ENCODE peak calls at places on chromosomes 4 and X, in ten cellular contexts. One of them, this sample, is unnamed.

GRCh38 chrX:19814240-19814639 is 73.2 kb downstream of the SH3KBP1 start:
- DNase-seq in CD4-positive, alpha-beta memory T cell: no peak
- DNase-seq in cardiac muscle cell: no peak
- DNase-seq in PC-3: no peak
- DNase-seq in SJSA1: no peak
- DNase-seq in astrocyte: no peak
- DNase-seq in neuronal stem cell: no peak
- DNase-seq in stomach: no peak
- DNase-seq in SK-N-SH: no peak
- DNase-seq in hepatocyte: no peak
- DNase-seq in this sample: no peak

GRCh38 chr4:27000820-27001219 is 140.2 kb downstream of the STIM2 start:
- DNase-seq in hepatocyte: no peak
- DNase-seq in cardiac muscle cell: no peak
- DNase-seq in PC-3: peak; percentile 32
- DNase-seq in astrocyte: no peak
- DNase-seq in CD4-positive, alpha-beta memory T cell: no peak
- DNase-seq in stomach: no peak
- DNase-seq in SK-N-SH: no peak
- DNase-seq in neuronal stem cell: no peak
- DNase-seq in SJSA1: no peak
- DNase-seq in this sample: no peak

GRCh38 chr4:104286867-104287266 is 207.8 kb downstream of the CXXC4 start:
- DNase-seq in SK-N-SH: no peak
- DNase-seq in neuronal stem cell: no peak
- DNase-seq in cardiac muscle cell: no peak
- DNase-seq in CD4-positive, alpha-beta memory T cell: no peak
- DNase-seq in astrocyte: no peak
- DNase-seq in stomach: no peak
- DNase-seq in hepatocyte: no peak
- DNase-seq in SJSA1: no peak
- DNase-seq in PC-3: no peak
- DNase-seq in this sample: no peak

GRCh38 chr4:55358668-55359067 is 12.6 kb downstream of the SRD5A3 start:
- DNase-seq in astrocyte: peak; percentile 80
- DNase-seq in CD4-positive, alpha-beta memory T cell: no peak
- DNase-seq in hepatocyte: no peak
- DNase-seq in SK-N-SH: no peak
- DNase-seq in PC-3: peak; percentile 83
- DNase-seq in SJSA1: peak; percentile 25
- DNase-seq in stomach: no peak
- DNase-seq in cardiac muscle cell: peak; percentile 71
- DNase-seq in neuronal stem cell: no peak
- DNase-seq in this sample: no peak

GRCh38 chr4:80271806-80272205 is 5.3 kb downstream of the FGF5 start:
- DNase-seq in cardiac muscle cell: peak; percentile 10
- DNase-seq in CD4-positive, alpha-beta memory T cell: no peak
- DNase-seq in stomach: no peak
- DNase-seq in neuronal stem cell: no peak
- DNase-seq in hepatocyte: no peak
- DNase-seq in astrocyte: no peak
- DNase-seq in SJSA1: no peak
- DNase-seq in SK-N-SH: no peak
- DNase-seq in PC-3: peak; percentile 24
- DNase-seq in this sample: no peak

GRCh38 chrX:118729043-118729652 is 1.7 kb downstream of the IL13RA1 start:
- DNase-seq in cardiac muscle cell: no peak
- DNase-seq in CD4-positive, alpha-beta memory T cell: no peak
- DNase-seq in neuronal stem cell: no peak
- DNase-seq in stomach: no peak
- DNase-seq in astrocyte: no peak
- DNase-seq in SK-N-SH: no peak
- DNase-seq in SJSA1: no peak
- DNase-seq in PC-3: no peak
- DNase-seq in hepatocyte: no peak
- DNase-seq in this sample: no peak

GRCh38 chrX:77404318-77404878 is 42.8 kb upstream of the FGF16 start:
- DNase-seq in cardiac muscle cell: no peak
- DNase-seq in CD4-positive, alpha-beta memory T cell: no peak
- DNase-seq in neuronal stem cell: no peak
- DNase-seq in stomach: no peak
- DNase-seq in SK-N-SH: no peak
- DNase-seq in astrocyte: peak; percentile 10
- DNase-seq in PC-3: no peak
- DNase-seq in SJSA1: no peak
- DNase-seq in hepatocyte: no peak
- DNase-seq in this sample: no peak

GRCh38 chr4:79141530-79141929 is 184.3 kb downstream of the NAA11 start:
- DNase-seq in cardiac muscle cell: peak; percentile 8
- DNase-seq in neuronal stem cell: peak; percentile 27
- DNase-seq in stomach: no peak
- DNase-seq in SK-N-SH: no peak
- DNase-seq in SJSA1: no peak
- DNase-seq in PC-3: peak; percentile 12
- DNase-seq in astrocyte: no peak
- DNase-seq in CD4-positive, alpha-beta memory T cell: no peak
- DNase-seq in hepatocyte: peak; percentile 59
- DNase-seq in this sample: peak; percentile 11

GRCh38 chr4:40264497-40264896 is 67.7 kb downstream of the RHOH start:
- DNase-seq in SJSA1: no peak
- DNase-seq in hepatocyte: peak; percentile 37
- DNase-seq in CD4-positive, alpha-beta memory T cell: no peak
- DNase-seq in cardiac muscle cell: peak; percentile 81
- DNase-seq in stomach: no peak
- DNase-seq in PC-3: no peak
- DNase-seq in astrocyte: peak; percentile 54
- DNase-seq in SK-N-SH: no peak
- DNase-seq in neuronal stem cell: no peak
- DNase-seq in this sample: no peak
- H3K27ac ChIP-seq in SJSA1: no peak overlapping the region
- H3K27ac ChIP-seq in hepatocyte: no peak overlapping the region
- H3K27ac ChIP-seq in CD4-positive, alpha-beta memory T cell: no peak overlapping the region
- H3K27ac ChIP-seq in cardiac muscle cell: no peak overlapping the region
- H3K27ac ChIP-seq in stomach: no peak overlapping the region
- H3K27ac ChIP-seq in PC-3: no peak overlapping the region
- H3K27ac ChIP-seq in astrocyte: no peak overlapping the region
- H3K27ac ChIP-seq in SK-N-SH: no peak overlapping the region
- H3K27ac ChIP-seq in neuronal stem cell: peak overlapping the region; percentile 6
- H3K27ac ChIP-seq in this sample: no peak overlapping the region

GRCh38 chr4:23882976-23883531 is 6.8 kb downstream of the PPARGC1A start:
- DNase-seq in stomach: no peak
- DNase-seq in CD4-positive, alpha-beta memory T cell: no peak
- DNase-seq in cardiac muscle cell: no peak
- DNase-seq in hepatocyte: no peak
- DNase-seq in astrocyte: peak; percentile 40
- DNase-seq in neuronal stem cell: no peak
- DNase-seq in PC-3: no peak
- DNase-seq in SK-N-SH: no peak
- DNase-seq in SJSA1: no peak
- DNase-seq in this sample: no peak
- H3K4me1 ChIP-seq in stomach: peaks cover 30% of the 10 kb centered on the region
- H3K4me1 ChIP-seq in CD4-positive, alpha-beta memory T cell: no peaks in the 10 kb centered on the region
- H3K4me1 ChIP-seq in cardiac muscle cell: peaks cover 68% of the 10 kb centered on the region
- H3K4me1 ChIP-seq in hepatocyte: peaks cover 10% of the 10 kb centered on the region
- H3K4me1 ChIP-seq in astrocyte: peaks cover 5% of the 10 kb centered on the region
- H3K4me1 ChIP-seq in neuronal stem cell: peaks cover 1% of the 10 kb centered on the region
- H3K4me1 ChIP-seq in PC-3: no peaks in the 10 kb centered on the region
- H3K4me1 ChIP-seq in SK-N-SH: no peaks in the 10 kb centered on the region
- H3K4me1 ChIP-seq in SJSA1: peaks cover 15% of the 10 kb centered on the region
- H3K4me1 ChIP-seq in this sample: peaks cover 5% of the 10 kb centered on the region

DNA sequence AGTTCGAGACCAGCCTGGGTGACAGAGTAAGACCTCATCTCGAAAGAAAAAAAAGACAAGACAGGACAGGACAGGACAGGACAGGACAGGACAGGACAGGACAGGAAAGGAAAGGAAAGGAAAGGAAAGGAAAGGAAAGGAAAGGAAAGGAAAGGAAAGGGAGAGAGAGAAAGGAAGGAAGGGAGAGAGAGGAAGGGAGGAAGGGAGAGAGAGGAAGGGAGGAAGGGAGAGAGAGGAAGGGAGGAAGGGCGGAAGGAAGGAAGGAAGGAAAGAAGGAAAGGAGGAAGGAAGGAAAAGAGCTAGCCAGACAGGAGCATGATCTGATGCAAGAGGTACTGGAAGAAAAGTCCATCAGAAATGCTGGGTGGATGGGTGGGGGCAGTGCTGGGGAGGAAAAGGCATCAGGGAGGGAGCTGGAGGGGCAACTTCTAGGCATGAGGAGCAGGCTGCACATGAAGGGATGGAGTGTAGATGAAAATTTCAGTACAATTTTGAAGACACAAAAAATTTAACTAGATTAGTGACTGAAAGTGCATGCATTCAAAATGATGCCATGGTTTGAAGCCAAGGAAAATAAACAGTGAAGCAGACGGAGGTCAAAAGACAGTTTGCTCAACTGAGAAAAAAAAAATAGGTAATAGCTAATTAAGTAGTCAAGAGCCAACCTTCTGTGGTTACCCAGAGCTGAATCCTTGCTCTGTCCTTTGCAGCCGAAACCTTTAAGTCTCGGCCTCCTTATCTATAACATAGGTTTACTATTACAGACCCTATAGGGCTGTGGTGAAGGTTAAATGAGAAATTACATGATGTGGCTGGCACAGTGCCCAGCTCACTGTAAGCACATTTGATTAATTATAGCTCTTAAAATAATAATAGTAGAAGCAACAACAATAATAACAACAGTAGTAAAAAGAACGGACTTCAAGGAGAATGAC is 59.9 kb downstream of the ZNF827 start:
- DNase-seq in SJSA1: peak; percentile 31
- DNase-seq in hepatocyte: no peak
- DNase-seq in PC-3: no peak
- DNase-seq in neuronal stem cell: no peak
- DNase-seq in cardiac muscle cell: peak; percentile 68
- DNase-seq in CD4-positive, alpha-beta memory T cell: no peak
- DNase-seq in stomach: no peak
- DNase-seq in astrocyte: peak; percentile 83
- DNase-seq in SK-N-SH: peak; percentile 8
- DNase-seq in this sample: no peak
- H3K36me3 ChIP-seq in SJSA1: peaks cover 53% of the 10 kb centered on the region
- H3K36me3 ChIP-seq in hepatocyte: no peaks in the 10 kb centered on the region
- H3K36me3 ChIP-seq in PC-3: no peaks in the 10 kb centered on the region
- H3K36me3 ChIP-seq in neuronal stem cell: peaks cover 2% of the 10 kb centered on the region
- H3K36me3 ChIP-seq in cardiac muscle cell: peaks cover 9% of the 10 kb centered on the region
- H3K36me3 ChIP-seq in CD4-positive, alpha-beta memory T cell: no peaks in the 10 kb centered on the region
- H3K36me3 ChIP-seq in stomach: no peaks in the 10 kb centered on the region
- H3K36me3 ChIP-seq in astrocyte: no peaks in the 10 kb centered on the region
- H3K36me3 ChIP-seq in SK-N-SH: peaks cover 30% of the 10 kb centered on the region
- H3K36me3 ChIP-seq in this sample: peaks cover 2% of the 10 kb centered on the region

GRCh38 chr4:149404143-149404542 is 411.5 kb downstream of the IQCM start:
- DNase-seq in SK-N-SH: no peak
- DNase-seq in PC-3: no peak
- DNase-seq in cardiac muscle cell: no peak
- DNase-seq in stomach: no peak
- DNase-seq in astrocyte: no peak
- DNase-seq in hepatocyte: no peak
- DNase-seq in SJSA1: no peak
- DNase-seq in neuronal stem cell: no peak
- DNase-seq in CD4-positive, alpha-beta memory T cell: no peak
- DNase-seq in this sample: no peak

DNA sequence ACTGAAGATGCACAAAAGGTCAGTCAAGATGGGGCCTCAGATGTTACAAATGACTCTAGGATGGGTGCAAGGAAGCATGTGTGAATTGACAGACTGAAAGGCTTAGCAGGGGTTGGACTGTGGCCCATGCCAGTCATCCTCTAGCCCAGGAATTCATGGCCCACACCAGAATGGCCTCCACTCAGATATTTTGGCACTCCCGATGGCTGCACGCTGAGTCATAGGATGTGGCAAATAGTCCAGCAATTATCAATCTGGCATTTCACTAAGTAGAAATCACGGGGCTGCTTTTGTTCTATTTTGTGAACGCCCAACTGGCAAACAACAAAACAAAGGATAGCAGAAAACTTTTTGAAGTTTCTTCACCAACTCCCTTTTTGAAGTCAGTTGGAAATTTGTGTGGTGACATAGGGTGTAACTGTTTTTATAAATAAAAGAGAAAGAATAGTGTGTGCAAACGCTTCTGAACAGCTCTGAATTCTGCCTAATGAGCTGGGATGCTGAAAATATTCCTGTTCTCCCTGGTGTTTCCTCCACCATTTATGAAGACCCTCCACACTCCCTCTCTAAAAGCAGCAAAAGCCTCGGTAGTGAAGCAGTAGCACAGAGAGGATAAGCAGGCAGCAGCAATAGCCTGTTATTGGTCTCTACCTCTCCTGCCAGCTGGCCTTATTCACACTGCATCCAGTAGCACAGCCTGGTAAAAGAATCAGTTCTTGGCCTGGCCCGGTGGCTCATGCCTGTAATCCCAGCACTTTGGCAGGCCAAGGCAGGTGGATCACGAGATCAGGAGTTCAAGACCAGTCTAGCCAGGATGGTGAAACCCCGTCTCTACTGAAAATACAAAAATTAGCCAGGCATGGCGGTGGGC is 406.2 kb downstream of the IQCM start:
- DNase-seq in stomach: no peak
- DNase-seq in SJSA1: peak; percentile 54
- DNase-seq in SK-N-SH: no peak
- DNase-seq in neuronal stem cell: no peak
- DNase-seq in CD4-positive, alpha-beta memory T cell: no peak
- DNase-seq in hepatocyte: no peak
- DNase-seq in PC-3: peak; percentile 89
- DNase-seq in astrocyte: peak; percentile 92
- DNase-seq in cardiac muscle cell: peak; percentile 84
- DNase-seq in this sample: no peak
- H3K27ac ChIP-seq in stomach: no peak overlapping the region
- H3K27ac ChIP-seq in SJSA1: peak overlapping the region; percentile 88
- H3K27ac ChIP-seq in SK-N-SH: peak overlapping the region; percentile 65
- H3K27ac ChIP-seq in neuronal stem cell: no peak overlapping the region
- H3K27ac ChIP-seq in CD4-positive, alpha-beta memory T cell: no peak overlapping the region
- H3K27ac ChIP-seq in hepatocyte: no peak overlapping the region
- H3K27ac ChIP-seq in PC-3: peak overlapping the region; percentile 51
- H3K27ac ChIP-seq in astrocyte: peak overlapping the region; percentile 75
- H3K27ac ChIP-seq in cardiac muscle cell: no peak overlapping the region
- H3K27ac ChIP-seq in this sample: no peak overlapping the region